ENCODE peak calls at places on chromosomes 2 and 18, in seven cellular contexts. O, Z, A, P, E, K and I are unnamed samples.

GRCh38 chr2:179440642-179441251 is 176.1 kb upstream of the SESTD1 start:
- DNase-seq in A (no peak), Z (peak), K (no peak), E (no peak), O (peak), P (peak), I (no peak)

GRCh38 chr2:222568866-222569265 is 87.0 kb downstream of the FARSB start:
- DNase-seq in K (no peak), A (no peak), O (no peak), Z (peak), E (peak), P (peak), I (peak)

GRCh38 chr2:222805591-222806304 is 55.1 kb upstream of the ACSL3 start:
- DNase-seq in P (no peak), E (no peak), Z (no peak), A (no peak), O (no peak), K (no peak), I (no peak)

GRCh38 chr2:214019973-214020345 is 390.9 kb upstream of the VWC2L start:
- DNase-seq in Z (peak), O (no peak), A (no peak), E (peak), P (no peak), K (no peak), I (no peak)

GRCh38 chr18:62697636-62698035 is 17.7 kb upstream of the PHLPP1 start:
- DNase-seq in E (no peak), A (no peak), P (no peak), Z (no peak), O (no peak), K (no peak), I (no peak)

GRCh38 chr2:117930775-117931174 is 83.1 kb downstream of the CCDC93 start:
- DNase-seq in P (no peak), Z (no peak), O (no peak), E (no peak), A (no peak), K (no peak), I (no peak)

GRCh38 chr2:237154050-237154638 is 68.5 kb downstream of the COPS8 start:
- DNase-seq in Z (peak), O (peak), E (peak), P (peak), A (no peak), K (no peak), I (peak)

GRCh38 chr2:75424936-75425619 is 135.7 kb downstream of the EVA1A start:
- DNase-seq in A (peak), O (peak), K (no peak), Z (peak), E (no peak), P (peak), I (no peak)

GRCh38 chr2:126893153-126893552 is 5.5 kb upstream of the TEX51 start:
- DNase-seq in A (no peak), K (no peak), P (no peak), O (no peak), E (no peak), Z (no peak), I (no peak)

GRCh38 chr18:2412261-2412660 is 159.0 kb downstream of the METTL4 start:
- DNase-seq in Z (no peak), A (no peak), E (no peak), P (no peak), O (no peak), K (no peak), I (no peak)

GRCh38 chr2:24820598-24821432 is 27.6 kb downstream of the CENPO start:
- DNase-seq in E (no peak), Z (no peak), A (no peak), O (no peak), P (no peak), K (no peak), I (no peak)

GRCh38 chr2:224838335-224838734 is 122.2 kb upstream of the CCDC195 start:
- DNase-seq in O (no peak), K (no peak), P (no peak), A (no peak), Z (peak), E (peak), I (no peak)

GRCh38 chr2:122261923-122262322 is 506.5 kb downstream of the TSN start:
- DNase-seq in K (no peak), A (no peak), E (no peak), Z (no peak), O (no peak), P (no peak), I (no peak)

GRCh38 chr2:162025121-162025911 is 48.7 kb downstream of the DPP4 start:
- DNase-seq in P (no peak), K (no peak), A (no peak), O (no peak), E (no peak), Z (peak), I (peak)

GRCh38 chr2:122681626-122682025 is 926.2 kb downstream of the TSN start:
- DNase-seq in A (no peak), Z (no peak), E (no peak), P (no peak), O (no peak), K (no peak), I (no peak)

GRCh38 chr2:120988051-120988707 is 252.5 kb downstream of the GLI2 start:
- DNase-seq in K (no peak), P (peak), O (no peak), E (no peak), A (no peak), Z (no peak), I (no peak)

GRCh38 chr2:31382452-31383120 is 32.0 kb downstream of the XDH start:
- DNase-seq in Z (peak), A (peak), P (peak), K (no peak), E (peak), O (no peak), I (peak)

GRCh38 chr2:19532797-19533196 is 174.4 kb upstream of the OSR1 start:
- DNase-seq in Z (peak), E (peak), A (no peak), K (no peak), O (no peak), P (no peak), I (no peak)

GRCh38 chr18:35661483-35662146 is 80.1 kb downstream of the GALNT1 start:
- DNase-seq in O (no peak), K (no peak), A (no peak), E (no peak), P (peak), Z (no peak), I (no peak)

GRCh38 chr2:12719400-12720104 is 2.8 kb downstream of the TRIB2 start:
- DNase-seq in K (no peak), O (peak), Z (peak), A (no peak), E (no peak), P (no peak), I (no peak)

GRCh38 chr2:236166781-236167296 is 1.3 kb downstream of the GBX2 start:
- DNase-seq in K (no peak), E (no peak), P (peak), A (no peak), Z (no peak), O (peak), I (no peak)

GRCh38 chr2:182319556-182319955 is 107.3 kb downstream of the PDE1A start:
- DNase-seq in A (no peak), E (no peak), P (no peak), K (no peak), Z (peak), O (no peak), I (no peak)

GRCh38 chr2:39706945-39707344 is 41.2 kb downstream of the TMEM178A start:
- DNase-seq in A (no peak), Z (no peak), O (no peak), K (no peak), E (no peak), P (no peak), I (no peak)

GRCh38 chr2:217691920-217692666 is 310.7 kb downstream of the TNS1 start:
- DNase-seq in P (no peak), Z (peak), K (no peak), E (no peak), O (no peak), A (peak), I (no peak)

GRCh38 chr18:67476585-67476984 is 39.9 kb downstream of the DSEL start:
- DNase-seq in Z (no peak), O (no peak), K (no peak), A (no peak), P (no peak), E (no peak), I (no peak)

GRCh38 chr2:221102896-221103688 is 469.0 kb downstream of the EPHA4 start:
- DNase-seq in P (no peak), A (no peak), O (no peak), E (no peak), K (no peak), Z (no peak), I (no peak)

GRCh38 chr2:221106241-221106640 is 465.9 kb downstream of the EPHA4 start:
- DNase-seq in A (no peak), K (no peak), E (no peak), P (no peak), Z (no peak), O (no peak), I (no peak)

GRCh38 chr2:221107424-221107823 is 464.7 kb downstream of the EPHA4 start:
- DNase-seq in E (no peak), P (no peak), K (no peak), Z (no peak), A (no peak), O (no peak), I (no peak)

GRCh38 chr2:221103930-221104329 is 468.2 kb downstream of the EPHA4 start:
- DNase-seq in E (no peak), A (no peak), P (no peak), Z (peak), O (no peak), K (no peak), I (no peak)

DNA sequence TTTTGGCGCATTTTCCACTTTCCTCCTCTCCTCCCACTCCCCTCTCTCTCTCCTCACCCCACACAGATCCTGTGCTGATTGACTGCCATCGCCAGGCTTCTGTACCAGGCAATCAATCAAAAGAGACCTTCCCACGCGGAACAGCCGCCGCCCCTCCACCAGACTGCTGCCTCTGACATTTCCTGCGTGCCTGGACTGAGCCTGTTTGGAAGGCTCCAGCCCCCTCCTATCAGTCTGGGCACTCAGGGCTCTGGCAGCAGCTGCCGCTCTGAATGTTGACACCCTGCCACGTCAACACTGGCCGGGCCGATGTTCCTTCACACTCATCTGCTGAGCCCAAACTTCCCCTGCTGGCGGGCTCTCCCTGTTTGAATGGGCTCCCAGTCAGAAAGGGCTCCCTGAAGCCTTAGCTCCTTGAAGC is 467.7 kb downstream of the EPHA4 start:
- DNase-seq in E (peak), A (peak), Z (peak), O (peak), P (peak), K (no peak), I (no peak)
- H3K27ac ChIP-seq in E (no peak), A (no peak), Z (no peak), O (no peak), P (no peak), K (no peak), I (no peak)

GRCh38 chr2:11585071-11585470 is 51.2 kb downstream of the GREB1 start:
- DNase-seq in K (no peak), E (no peak), Z (no peak), A (no peak), O (no peak), P (no peak), I (no peak)
- H3K27ac ChIP-seq in K (no peak), E (no peak), Z (no peak), A (no peak), O (no peak), P (no peak), I (no peak)

GRCh38 chr2:101778102-101778501 is 80.6 kb downstream of the MAP4K4 start:
- DNase-seq in O (no peak), P (no peak), E (no peak), Z (no peak), K (no peak), A (no peak), I (no peak)
- H3K27ac ChIP-seq in O (no peak), P (no peak), E (no peak), Z (no peak), K (no peak), A (no peak), I (no peak)

GRCh38 chr2:227013881-227014280 is 150.1 kb downstream of the COL4A4 start:
- DNase-seq in P (no peak), E (no peak), A (no peak), O (no peak), Z (no peak), K (no peak), I (no peak)

GRCh38 chr2:227006189-227006897 is 157.7 kb downstream of the COL4A4 start:
- DNase-seq in P (no peak), O (no peak), Z (no peak), E (no peak), K (no peak), A (no peak), I (no peak)

GRCh38 chr2:227007940-227008339 is 156.1 kb downstream of the COL4A4 start:
- DNase-seq in O (no peak), E (no peak), A (no peak), Z (no peak), P (no peak), K (no peak), I (no peak)

GRCh38 chr2:227013330-227013729 is 150.7 kb downstream of the COL4A4 start:
- DNase-seq in E (no peak), K (no peak), P (no peak), A (no peak), O (no peak), Z (no peak), I (no peak)

GRCh38 chr2:227010433-227010832 is 153.6 kb downstream of the COL4A4 start:
- DNase-seq in A (no peak), E (peak), P (no peak), Z (peak), O (no peak), K (no peak), I (peak)
- H3K27ac ChIP-seq in A (no peak), E (no peak), P (no peak), Z (no peak), O (no peak), K (no peak), I (no peak)

GRCh38 chr18:71068338-71068737 is 779.5 kb downstream of the SOCS6 start:
- DNase-seq in Z (no peak), E (no peak), O (no peak), A (no peak), P (no peak), K (no peak), I (no peak)
- H3K27ac ChIP-seq in Z (no peak), E (no peak), O (no peak), A (no peak), P (no peak), K (no peak), I (no peak)

GRCh38 chr2:159285929-159286708 is at the start of gene WDSUB1:
- DNase-seq in P (peak), A (peak), K (no peak), E (peak), O (peak), Z (peak), I (no peak)

GRCh38 chr2:159287733-159288132 is 1.2 kb upstream of the WDSUB1 start:
- DNase-seq in E (no peak), K (no peak), P (no peak), A (no peak), O (no peak), Z (no peak), I (no peak)

GRCh38 chr2:159292157-159292556 is 5.7 kb upstream of the WDSUB1 start:
- DNase-seq in O (peak), E (no peak), K (no peak), A (no peak), Z (no peak), P (peak), I (no peak)

GRCh38 chr2:159286709-159287441 is 372 bp upstream of the WDSUB1 start:
- DNase-seq in Z (peak), P (peak), K (peak), O (peak), A (peak), E (peak), I (peak)

DNA sequence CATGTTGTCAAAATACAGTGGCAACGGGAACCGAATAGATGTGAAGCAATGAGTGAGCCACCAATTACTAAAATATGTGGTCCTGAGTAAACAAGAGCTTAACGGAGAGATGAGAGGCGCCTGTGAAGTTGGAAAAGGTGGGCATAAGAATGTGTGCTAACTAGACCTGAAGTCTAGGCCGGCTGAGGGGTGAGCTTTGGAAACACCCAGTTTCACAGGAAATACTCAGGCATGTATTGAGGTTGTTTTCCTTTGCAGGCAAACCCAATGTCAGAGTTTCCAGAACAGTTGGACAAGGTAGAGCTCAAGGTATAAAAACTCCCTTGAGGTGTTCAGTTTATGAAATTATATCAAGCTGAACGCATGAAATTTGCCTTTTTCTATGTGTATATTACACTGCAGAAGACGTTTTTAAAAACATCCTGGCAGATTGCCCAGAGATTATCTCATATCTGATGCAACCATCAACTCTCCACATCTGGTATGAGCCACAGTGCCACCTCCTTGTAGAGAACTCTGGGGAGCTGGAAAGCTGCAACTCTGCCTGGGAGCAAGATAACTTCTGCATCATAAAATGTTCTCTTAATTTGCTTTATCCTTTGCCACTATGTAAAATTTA is 3.9 kb upstream of the WDSUB1 start:
- DNase-seq in P (no peak), O (no peak), K (no peak), E (peak), A (peak), Z (peak), I (peak)
- H3K27ac ChIP-seq in P (no peak), O (no peak), K (no peak), E (peak), A (no peak), Z (peak), I (peak)

DNA sequence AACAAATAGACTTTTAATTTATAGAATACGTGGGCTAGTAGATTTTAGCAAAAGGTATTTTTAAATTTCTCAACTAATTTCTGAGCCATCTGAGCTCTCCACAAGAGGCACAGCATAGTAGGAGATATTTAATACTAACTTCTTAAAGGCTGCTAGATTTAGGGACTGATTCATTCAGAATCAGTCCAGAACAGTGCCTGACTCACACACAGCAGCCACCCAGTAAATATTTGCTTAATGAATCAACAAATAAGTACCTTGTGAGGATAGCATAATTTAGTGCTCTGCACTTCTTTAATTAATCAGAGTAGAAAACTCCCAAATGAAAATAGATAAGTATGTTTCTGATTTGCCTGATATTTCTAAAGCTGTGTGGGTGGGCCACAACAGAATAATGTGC is 35.6 kb upstream of the SYT4 start:
- DNase-seq in K (no peak), E (no peak), O (no peak), Z (peak), P (no peak), A (no peak), I (no peak)
- H3K27ac ChIP-seq in K (no peak), E (no peak), O (no peak), Z (no peak), P (no peak), A (no peak), I (no peak)

GRCh38 chr2:55357907-55358306 is 61.7 kb downstream of the CCDC88A start:
- DNase-seq in K (no peak), P (no peak), O (no peak), E (no peak), Z (peak), A (no peak), I (no peak)
- H3K27ac ChIP-seq in K (no peak), P (no peak), O (no peak), E (no peak), Z (no peak), A (no peak), I (no peak)